ENCODE peak calls at places on chromosomes 6 and 20, in five cellular contexts. One of them, this sample, is unnamed.

GRCh38 chr6:15464211-15464725 is 198.6 kb downstream of the DTNBP1 start:
- DNase-seq in fibroblast of mammary gland: no peak
- DNase-seq in fibroblast of the aortic adventitia: no peak
- DNase-seq in fibroblast of lung: no peak
- DNase-seq in skeletal muscle cell: no peak
- DNase-seq in this sample: no peak

GRCh38 chr6:136923116-136923953 is 1.2 kb downstream of the SLC35D3 start:
- DNase-seq in fibroblast of mammary gland: no peak
- DNase-seq in fibroblast of the aortic adventitia: no peak
- DNase-seq in fibroblast of lung: no peak
- DNase-seq in skeletal muscle cell: no peak
- DNase-seq in this sample: no peak

GRCh38 chr6:27478141-27478705 is 5.3 kb upstream of the ZNF184 start:
- DNase-seq in fibroblast of mammary gland: peak; percentile 34
- DNase-seq in fibroblast of the aortic adventitia: peak; percentile 45
- DNase-seq in fibroblast of lung: peak; percentile 29
- DNase-seq in skeletal muscle cell: no peak
- DNase-seq in this sample: no peak

GRCh38 chr6:122825180-122825579 is 36.1 kb downstream of the SMPDL3A start:
- DNase-seq in fibroblast of mammary gland: no peak
- DNase-seq in fibroblast of the aortic adventitia: no peak
- DNase-seq in fibroblast of lung: peak; percentile 10
- DNase-seq in skeletal muscle cell: no peak
- DNase-seq in this sample: no peak

GRCh38 chr6:26607434-26608230 is 10.9 kb downstream of the ABT1 start:
- DNase-seq in fibroblast of mammary gland: peak; percentile 59
- DNase-seq in fibroblast of the aortic adventitia: peak; percentile 73
- DNase-seq in fibroblast of lung: peak; percentile 44
- DNase-seq in skeletal muscle cell: no peak
- DNase-seq in this sample: peak; percentile 41

GRCh38 chr6:44715925-44716324 is 328.4 kb downstream of the CDC5L start:
- DNase-seq in fibroblast of mammary gland: no peak
- DNase-seq in fibroblast of the aortic adventitia: no peak
- DNase-seq in fibroblast of lung: no peak
- DNase-seq in skeletal muscle cell: no peak
- DNase-seq in this sample: no peak

GRCh38 chr20:46799781-46800180 is 90.3 kb downstream of the SLC2A10 start:
- DNase-seq in fibroblast of mammary gland: no peak
- DNase-seq in fibroblast of the aortic adventitia: no peak
- DNase-seq in fibroblast of lung: no peak
- DNase-seq in skeletal muscle cell: no peak
- DNase-seq in this sample: no peak

GRCh38 chr20:15895560-15896084 is 677.6 kb downstream of the KIF16B start:
- DNase-seq in fibroblast of mammary gland: no peak
- DNase-seq in fibroblast of the aortic adventitia: no peak
- DNase-seq in fibroblast of lung: no peak
- DNase-seq in skeletal muscle cell: no peak
- DNase-seq in this sample: no peak

GRCh38 chr20:47304287-47304686 is 52.2 kb downstream of the ZMYND8 start:
- DNase-seq in fibroblast of mammary gland: peak; percentile 35
- DNase-seq in fibroblast of the aortic adventitia: peak; percentile 56
- DNase-seq in fibroblast of lung: no peak
- DNase-seq in skeletal muscle cell: no peak
- DNase-seq in this sample: no peak

GRCh38 chr6:14695579-14695978 is 550.3 kb upstream of the JARID2 start:
- DNase-seq in fibroblast of mammary gland: no peak
- DNase-seq in fibroblast of the aortic adventitia: no peak
- DNase-seq in fibroblast of lung: no peak
- DNase-seq in skeletal muscle cell: no peak
- DNase-seq in this sample: no peak

GRCh38 chr6:90575267-90575666 is 11.6 kb downstream of the MAP3K7 start:
- DNase-seq in fibroblast of mammary gland: no peak
- DNase-seq in fibroblast of the aortic adventitia: no peak
- DNase-seq in fibroblast of lung: no peak
- DNase-seq in skeletal muscle cell: no peak
- DNase-seq in this sample: no peak

GRCh38 chr6:74870403-74870802 is 335.4 kb downstream of the COL12A1 start:
- DNase-seq in fibroblast of mammary gland: peak; percentile 18
- DNase-seq in fibroblast of the aortic adventitia: no peak
- DNase-seq in fibroblast of lung: peak; percentile 90
- DNase-seq in skeletal muscle cell: no peak
- DNase-seq in this sample: no peak

GRCh38 chr6:75524322-75524972 is 30.8 kb upstream of the FILIP1 start:
- DNase-seq in fibroblast of mammary gland: peak; percentile 62
- DNase-seq in fibroblast of the aortic adventitia: peak; percentile 79
- DNase-seq in fibroblast of lung: peak; percentile 97
- DNase-seq in skeletal muscle cell: peak; percentile 83
- DNase-seq in this sample: no peak

GRCh38 chr20:47786763-47787107 is 1.5 kb upstream of the SULF2 start:
- DNase-seq in fibroblast of mammary gland: no peak
- DNase-seq in fibroblast of the aortic adventitia: no peak
- DNase-seq in fibroblast of lung: no peak
- DNase-seq in skeletal muscle cell: no peak
- DNase-seq in this sample: no peak

GRCh38 chr20:19903168-19903676 is 113.9 kb upstream of the NAA20 start:
- DNase-seq in fibroblast of mammary gland: peak; percentile 19
- DNase-seq in fibroblast of the aortic adventitia: no peak
- DNase-seq in fibroblast of lung: peak; percentile 20
- DNase-seq in skeletal muscle cell: no peak
- DNase-seq in this sample: no peak

GRCh38 chr6:138971601-138972000 is 16.5 kb downstream of the REPS1 start:
- DNase-seq in fibroblast of mammary gland: peak; percentile 79
- DNase-seq in fibroblast of the aortic adventitia: peak; percentile 53
- DNase-seq in fibroblast of lung: peak; percentile 39
- DNase-seq in skeletal muscle cell: no peak
- DNase-seq in this sample: no peak

GRCh38 chr6:167279766-167280440 is 11.2 kb upstream of the UNC93A start:
- DNase-seq in fibroblast of mammary gland: no peak
- DNase-seq in fibroblast of the aortic adventitia: no peak
- DNase-seq in fibroblast of lung: no peak
- DNase-seq in skeletal muscle cell: no peak
- DNase-seq in this sample: no peak

GRCh38 chr20:62511915-62512610 is 36.3 kb upstream of the GATA5 start:
- DNase-seq in fibroblast of mammary gland: no peak
- DNase-seq in fibroblast of the aortic adventitia: no peak
- DNase-seq in fibroblast of lung: no peak
- DNase-seq in skeletal muscle cell: peak; percentile 30
- DNase-seq in this sample: no peak

GRCh38 chr20:9352740-9353139 is 161.7 kb upstream of the LAMP5 start:
- DNase-seq in fibroblast of mammary gland: no peak
- DNase-seq in fibroblast of the aortic adventitia: no peak
- DNase-seq in fibroblast of lung: no peak
- DNase-seq in skeletal muscle cell: no peak
- DNase-seq in this sample: no peak

GRCh38 chr6:158043586-158044524 is 62.2 kb downstream of the SYNJ2 start:
- DNase-seq in fibroblast of mammary gland: no peak
- DNase-seq in fibroblast of the aortic adventitia: no peak
- DNase-seq in fibroblast of lung: no peak
- DNase-seq in skeletal muscle cell: no peak
- DNase-seq in this sample: no peak

GRCh38 chr6:99813565-99813964 is 180.5 kb downstream of the MCHR2 start:
- DNase-seq in fibroblast of mammary gland: no peak
- DNase-seq in fibroblast of the aortic adventitia: no peak
- DNase-seq in fibroblast of lung: no peak
- DNase-seq in skeletal muscle cell: no peak
- DNase-seq in this sample: no peak

GRCh38 chr6:3711776-3712175 is 39.7 kb downstream of the PXDC1 start:
- DNase-seq in fibroblast of mammary gland: no peak
- DNase-seq in fibroblast of the aortic adventitia: no peak
- DNase-seq in fibroblast of lung: no peak
- DNase-seq in skeletal muscle cell: no peak
- DNase-seq in this sample: no peak

DNA sequence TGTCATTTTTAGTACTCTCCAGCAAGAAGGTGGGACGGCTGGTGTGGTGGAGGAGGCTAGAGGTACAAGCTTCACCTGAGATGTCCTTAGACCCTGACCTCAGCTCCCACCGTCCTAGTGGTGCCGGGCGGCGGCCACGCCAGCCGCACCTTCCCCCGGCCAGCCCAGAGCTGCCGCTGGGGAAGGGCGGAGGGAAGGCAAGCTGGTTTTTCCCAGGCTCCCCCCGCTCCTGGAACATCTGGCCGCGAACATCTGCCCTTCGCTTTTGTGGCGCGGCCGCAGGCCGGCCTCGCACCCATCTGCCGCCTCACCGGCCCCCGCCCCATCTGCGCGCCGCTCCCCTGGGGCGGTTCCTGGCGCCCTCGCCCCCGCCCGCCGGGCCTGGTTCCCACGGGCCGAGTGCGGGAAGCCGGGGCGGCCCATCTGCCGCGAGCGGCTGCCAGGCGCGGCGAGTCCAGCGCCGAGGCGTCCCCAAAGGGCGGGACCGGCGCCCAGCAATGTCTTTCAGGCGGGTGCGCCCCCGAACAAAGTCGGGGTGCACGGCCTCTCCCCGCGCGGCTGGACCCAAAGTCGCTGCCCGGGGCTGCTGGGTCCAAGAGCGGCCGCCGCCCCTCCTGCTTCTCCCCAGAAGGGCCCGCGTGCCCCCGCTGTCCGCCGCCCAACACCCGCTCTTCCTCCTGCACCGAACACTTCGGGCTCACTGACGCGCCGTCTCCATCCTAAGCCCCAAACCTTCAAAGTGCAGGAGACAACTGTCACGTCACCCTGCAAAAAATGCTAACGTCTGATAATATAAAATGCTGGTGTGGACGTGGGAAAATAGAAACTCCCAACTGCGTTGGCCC is 17.3 kb upstream of the ID1 start:
- DNase-seq in fibroblast of mammary gland: peak; percentile 75
- DNase-seq in fibroblast of the aortic adventitia: peak; percentile 32
- DNase-seq in fibroblast of lung: peak; percentile 43
- DNase-seq in skeletal muscle cell: no peak
- DNase-seq in this sample: no peak
- H3K4me3 ChIP-seq in fibroblast of mammary gland: peak overlapping the region; percentile 41
- H3K4me3 ChIP-seq in fibroblast of the aortic adventitia: peak overlapping the region; percentile 57
- H3K4me3 ChIP-seq in fibroblast of lung: peak overlapping the region; percentile 39
- H3K4me3 ChIP-seq in skeletal muscle cell: peak overlapping the region; percentile 46
- H3K4me3 ChIP-seq in this sample: peak overlapping the region; percentile 53

GRCh38 chr6:125192610-125192930 is 39.0 kb downstream of the TPD52L1 start:
- DNase-seq in fibroblast of mammary gland: no peak
- DNase-seq in fibroblast of the aortic adventitia: no peak
- DNase-seq in fibroblast of lung: no peak
- DNase-seq in skeletal muscle cell: no peak
- DNase-seq in this sample: no peak
- H3K4me3 ChIP-seq in fibroblast of mammary gland: no peak overlapping the region
- H3K4me3 ChIP-seq in fibroblast of the aortic adventitia: no peak overlapping the region
- H3K4me3 ChIP-seq in fibroblast of lung: no peak overlapping the region
- H3K4me3 ChIP-seq in skeletal muscle cell: no peak overlapping the region
- H3K4me3 ChIP-seq in this sample: no peak overlapping the region

GRCh38 chr6:160005211-160005610 is 36.3 kb downstream of the IGF2R start:
- DNase-seq in fibroblast of mammary gland: no peak
- DNase-seq in fibroblast of the aortic adventitia: no peak
- DNase-seq in fibroblast of lung: no peak
- DNase-seq in skeletal muscle cell: no peak
- DNase-seq in this sample: no peak

GRCh38 chr6:160004419-160005160 is 35.7 kb downstream of the IGF2R start:
- DNase-seq in fibroblast of mammary gland: no peak
- DNase-seq in fibroblast of the aortic adventitia: no peak
- DNase-seq in fibroblast of lung: no peak
- DNase-seq in skeletal muscle cell: no peak
- DNase-seq in this sample: no peak

GRCh38 chr6:160002882-160003281 is 34.0 kb downstream of the IGF2R start:
- DNase-seq in fibroblast of mammary gland: no peak
- DNase-seq in fibroblast of the aortic adventitia: no peak
- DNase-seq in fibroblast of lung: no peak
- DNase-seq in skeletal muscle cell: no peak
- DNase-seq in this sample: no peak

GRCh38 chr6:160005861-160006540 is 37.1 kb downstream of the IGF2R start:
- DNase-seq in fibroblast of mammary gland: peak; percentile 58
- DNase-seq in fibroblast of the aortic adventitia: peak; percentile 43
- DNase-seq in fibroblast of lung: peak; percentile 67
- DNase-seq in skeletal muscle cell: peak; percentile 37
- DNase-seq in this sample: no peak

DNA sequence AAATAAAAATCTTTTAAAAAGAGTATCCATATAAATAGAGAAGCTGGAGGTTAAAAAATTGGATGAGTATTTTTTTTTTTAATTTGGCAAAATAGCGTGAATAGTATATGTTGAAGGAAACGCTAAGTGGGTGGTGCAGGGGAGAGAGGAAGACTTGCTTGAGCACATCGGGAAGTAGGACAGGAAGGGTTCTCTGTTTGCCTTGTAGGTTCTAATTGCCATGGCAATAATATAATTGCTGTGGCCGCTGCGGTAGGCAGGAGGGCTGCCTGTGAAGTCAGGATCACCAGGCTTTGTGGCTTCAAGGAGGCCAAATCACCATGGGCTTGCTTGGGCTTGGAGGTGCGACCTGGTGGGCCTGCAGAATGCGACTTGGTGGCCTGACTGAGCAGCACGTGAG is 35.1 kb downstream of the IGF2R start:
- DNase-seq in fibroblast of mammary gland: no peak
- DNase-seq in fibroblast of the aortic adventitia: no peak
- DNase-seq in fibroblast of lung: no peak
- DNase-seq in skeletal muscle cell: no peak
- DNase-seq in this sample: no peak
- H3K4me3 ChIP-seq in fibroblast of mammary gland: no peak overlapping the region
- H3K4me3 ChIP-seq in fibroblast of the aortic adventitia: no peak overlapping the region
- H3K4me3 ChIP-seq in fibroblast of lung: no peak overlapping the region
- H3K4me3 ChIP-seq in skeletal muscle cell: no peak overlapping the region
- H3K4me3 ChIP-seq in this sample: no peak overlapping the region

GRCh38 chr20:43751167-43752050 is 24.6 kb upstream of the GTSF1L start:
- DNase-seq in fibroblast of mammary gland: peak; percentile 94
- DNase-seq in fibroblast of the aortic adventitia: peak; percentile 65
- DNase-seq in fibroblast of lung: peak; percentile 93
- DNase-seq in skeletal muscle cell: peak; percentile 79
- DNase-seq in this sample: no peak
- H3K4me3 ChIP-seq in fibroblast of mammary gland: no peak overlapping the region
- H3K4me3 ChIP-seq in fibroblast of the aortic adventitia: no peak overlapping the region
- H3K4me3 ChIP-seq in fibroblast of lung: no peak overlapping the region
- H3K4me3 ChIP-seq in skeletal muscle cell: no peak overlapping the region
- H3K4me3 ChIP-seq in this sample: no peak overlapping the region